ENCODE peak calls at places on chromosomes 16 and 17, in seven cellular contexts. One of them, this sample, is unnamed.

GRCh38 chr17:43548689-43549379 is 2.7 kb upstream of the ETV4 start:
- DNase-seq in fibroblast of mammary gland: no peak
- DNase-seq in breast epithelium: no peak
- DNase-seq in PC-3: no peak
- DNase-seq in GM06990: no peak
- DNase-seq in neural progenitor cell: no peak
- DNase-seq in OCI-LY7: no peak
- DNase-seq in this sample: no peak

GRCh38 chr16:80570106-80570478 is 29.3 kb downstream of the DYNLRB2 start:
- DNase-seq in GM06990: no peak
- DNase-seq in neural progenitor cell: no peak
- DNase-seq in fibroblast of mammary gland: peak
- DNase-seq in PC-3: peak
- DNase-seq in OCI-LY7: no peak
- DNase-seq in breast epithelium: no peak
- DNase-seq in this sample: peak

GRCh38 chr17:40607641-40608040 is 40.0 kb downstream of the SMARCE1 start:
- DNase-seq in OCI-LY7: no peak
- DNase-seq in fibroblast of mammary gland: no peak
- DNase-seq in neural progenitor cell: no peak
- DNase-seq in breast epithelium: no peak
- DNase-seq in GM06990: no peak
- DNase-seq in PC-3: no peak
- DNase-seq in this sample: no peak

GRCh38 chr17:30336369-30337171 is 2.7 kb upstream of the TMIGD1 start:
- DNase-seq in OCI-LY7: peak
- DNase-seq in breast epithelium: no peak
- DNase-seq in fibroblast of mammary gland: peak
- DNase-seq in GM06990: peak
- DNase-seq in PC-3: peak
- DNase-seq in neural progenitor cell: peak
- DNase-seq in this sample: no peak

GRCh38 chr16:56301391-56301850 is 110.1 kb downstream of the GNAO1 start:
- DNase-seq in GM06990: no peak
- DNase-seq in fibroblast of mammary gland: peak
- DNase-seq in PC-3: peak
- DNase-seq in OCI-LY7: no peak
- DNase-seq in neural progenitor cell: no peak
- DNase-seq in breast epithelium: no peak
- DNase-seq in this sample: peak

GRCh38 chr17:81846743-81847689 is 12.2 kb upstream of the PPP1R27 start:
- DNase-seq in fibroblast of mammary gland: peak
- DNase-seq in neural progenitor cell: no peak
- DNase-seq in GM06990: no peak
- DNase-seq in breast epithelium: no peak
- DNase-seq in OCI-LY7: no peak
- DNase-seq in PC-3: no peak
- DNase-seq in this sample: no peak

GRCh38 chr16:60271382-60272180 is 1537.5 kb upstream of the GOT2 start:
- DNase-seq in breast epithelium: no peak
- DNase-seq in PC-3: no peak
- DNase-seq in GM06990: no peak
- DNase-seq in OCI-LY7: no peak
- DNase-seq in fibroblast of mammary gland: no peak
- DNase-seq in neural progenitor cell: no peak
- DNase-seq in this sample: no peak

GRCh38 chr16:75064403-75065148 is 52.0 kb downstream of the LDHD start:
- DNase-seq in OCI-LY7: no peak
- DNase-seq in GM06990: no peak
- DNase-seq in neural progenitor cell: no peak
- DNase-seq in PC-3: peak
- DNase-seq in fibroblast of mammary gland: no peak
- DNase-seq in breast epithelium: peak
- DNase-seq in this sample: no peak

GRCh38 chr16:51045186-51045585 is 105.9 kb downstream of the SALL1 start:
- DNase-seq in neural progenitor cell: no peak
- DNase-seq in fibroblast of mammary gland: no peak
- DNase-seq in GM06990: no peak
- DNase-seq in breast epithelium: no peak
- DNase-seq in PC-3: no peak
- DNase-seq in OCI-LY7: no peak
- DNase-seq in this sample: no peak

GRCh38 chr17:78314683-78315354 is 45.1 kb downstream of the SOCS3 start:
- DNase-seq in PC-3: no peak
- DNase-seq in neural progenitor cell: no peak
- DNase-seq in fibroblast of mammary gland: peak
- DNase-seq in breast epithelium: no peak
- DNase-seq in OCI-LY7: no peak
- DNase-seq in GM06990: no peak
- DNase-seq in this sample: no peak

GRCh38 chr17:77124192-77124908 is 16.4 kb upstream of the SEC14L1 start:
- DNase-seq in neural progenitor cell: no peak
- DNase-seq in breast epithelium: peak
- DNase-seq in OCI-LY7: no peak
- DNase-seq in PC-3: peak
- DNase-seq in fibroblast of mammary gland: peak
- DNase-seq in GM06990: no peak
- DNase-seq in this sample: no peak

GRCh38 chr17:32142857-32143524 is 689 bp downstream of the RHOT1 start:
- DNase-seq in PC-3: peak
- DNase-seq in fibroblast of mammary gland: peak
- DNase-seq in GM06990: no peak
- DNase-seq in neural progenitor cell: peak
- DNase-seq in OCI-LY7: peak
- DNase-seq in breast epithelium: peak
- DNase-seq in this sample: peak

GRCh38 chr17:6654816-6655731 is 3.5 kb downstream of the C17orf100 start:
- DNase-seq in fibroblast of mammary gland: no peak
- DNase-seq in OCI-LY7: no peak
- DNase-seq in GM06990: no peak
- DNase-seq in breast epithelium: peak
- DNase-seq in neural progenitor cell: peak
- DNase-seq in PC-3: no peak
- DNase-seq in this sample: no peak

GRCh38 chr17:45310380-45311324 is 6.2 kb downstream of the MAP3K14 start:
- DNase-seq in GM06990: no peak
- DNase-seq in breast epithelium: no peak
- DNase-seq in fibroblast of mammary gland: no peak
- DNase-seq in OCI-LY7: no peak
- DNase-seq in PC-3: peak
- DNase-seq in neural progenitor cell: no peak
- DNase-seq in this sample: no peak

GRCh38 chr16:4261557-4262172 is 11.2 kb downstream of the TFAP4 start:
- DNase-seq in OCI-LY7: peak
- DNase-seq in neural progenitor cell: peak
- DNase-seq in PC-3: peak
- DNase-seq in fibroblast of mammary gland: peak
- DNase-seq in GM06990: peak
- DNase-seq in breast epithelium: no peak
- DNase-seq in this sample: no peak

GRCh38 chr16:67861877-67862276 is 11.0 kb upstream of the EDC4 start:
- DNase-seq in neural progenitor cell: no peak
- DNase-seq in PC-3: no peak
- DNase-seq in fibroblast of mammary gland: no peak
- DNase-seq in OCI-LY7: no peak
- DNase-seq in breast epithelium: no peak
- DNase-seq in GM06990: no peak
- DNase-seq in this sample: no peak

DNA sequence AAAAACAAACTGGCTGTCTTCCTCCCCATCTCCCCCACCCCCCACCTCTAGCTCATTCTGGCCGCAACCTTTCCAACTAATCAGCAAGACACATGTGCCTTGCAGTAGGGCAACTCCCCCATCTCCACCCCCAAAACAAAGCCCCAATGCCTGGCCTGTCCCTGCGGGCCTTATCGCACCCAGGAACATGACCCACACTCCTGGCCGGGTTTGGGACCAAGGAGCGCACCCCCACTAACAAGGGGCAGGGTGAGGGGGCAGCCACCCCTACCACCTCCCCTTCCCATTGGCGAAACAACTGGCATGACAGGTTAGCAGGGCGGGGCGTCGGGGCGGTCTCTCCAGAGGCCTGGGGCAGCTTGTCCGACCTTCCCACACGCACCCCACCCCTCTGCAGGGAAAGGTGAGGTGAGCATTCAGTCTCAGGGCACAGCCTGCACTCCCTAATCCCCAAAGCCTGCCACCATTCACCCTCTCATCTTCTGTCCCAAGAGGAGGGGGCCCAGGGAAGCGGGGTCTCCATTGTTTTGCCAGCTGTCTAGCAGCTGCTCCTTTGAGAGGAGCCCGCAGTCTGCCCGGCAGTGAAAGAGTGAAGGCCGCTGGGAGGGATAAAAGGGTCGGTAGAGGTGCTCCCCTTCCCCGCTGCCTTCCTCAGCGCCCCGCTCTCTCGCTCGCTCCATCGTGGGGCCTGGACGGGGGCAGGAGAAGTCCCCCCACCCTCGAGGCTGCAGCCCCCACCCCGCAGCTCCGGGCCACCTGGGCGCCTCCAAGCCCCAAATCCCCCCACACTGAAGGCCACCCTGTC is 764 bp downstream of the MYO18A start:
- DNase-seq in breast epithelium: peak
- DNase-seq in OCI-LY7: no peak
- DNase-seq in fibroblast of mammary gland: no peak
- DNase-seq in PC-3: peak
- DNase-seq in GM06990: no peak
- DNase-seq in neural progenitor cell: peak
- DNase-seq in this sample: no peak
- H3K4me3 ChIP-seq in breast epithelium: peak
- H3K4me3 ChIP-seq in OCI-LY7: peak
- H3K4me3 ChIP-seq in fibroblast of mammary gland: peak
- H3K4me3 ChIP-seq in PC-3: peak
- H3K4me3 ChIP-seq in GM06990: peak
- H3K4me3 ChIP-seq in neural progenitor cell: peak
- H3K4me3 ChIP-seq in this sample: peak

GRCh38 chr17:66260265-66260664 is 31.1 kb upstream of the APOH start:
- DNase-seq in neural progenitor cell: peak
- DNase-seq in fibroblast of mammary gland: no peak
- DNase-seq in breast epithelium: no peak
- DNase-seq in PC-3: no peak
- DNase-seq in OCI-LY7: no peak
- DNase-seq in GM06990: no peak
- DNase-seq in this sample: no peak

GRCh38 chr17:66250686-66251085 is 21.5 kb upstream of the APOH start:
- DNase-seq in OCI-LY7: no peak
- DNase-seq in GM06990: no peak
- DNase-seq in PC-3: no peak
- DNase-seq in fibroblast of mammary gland: no peak
- DNase-seq in neural progenitor cell: no peak
- DNase-seq in breast epithelium: no peak
- DNase-seq in this sample: no peak

GRCh38 chr17:66260688-66261087 is 31.5 kb upstream of the APOH start:
- DNase-seq in fibroblast of mammary gland: no peak
- DNase-seq in PC-3: no peak
- DNase-seq in neural progenitor cell: no peak
- DNase-seq in OCI-LY7: no peak
- DNase-seq in breast epithelium: no peak
- DNase-seq in GM06990: no peak
- DNase-seq in this sample: no peak

GRCh38 chr17:66255527-66255971 is 26.3 kb upstream of the APOH start:
- DNase-seq in OCI-LY7: no peak
- DNase-seq in GM06990: no peak
- DNase-seq in PC-3: no peak
- DNase-seq in breast epithelium: no peak
- DNase-seq in fibroblast of mammary gland: no peak
- DNase-seq in neural progenitor cell: no peak
- DNase-seq in this sample: no peak

GRCh38 chr17:66255112-66255511 is 25.9 kb upstream of the APOH start:
- DNase-seq in fibroblast of mammary gland: peak
- DNase-seq in PC-3: peak
- DNase-seq in OCI-LY7: peak
- DNase-seq in neural progenitor cell: peak
- DNase-seq in breast epithelium: no peak
- DNase-seq in GM06990: peak
- DNase-seq in this sample: peak
- H3K4me3 ChIP-seq in fibroblast of mammary gland: no peak
- H3K4me3 ChIP-seq in PC-3: no peak
- H3K4me3 ChIP-seq in OCI-LY7: no peak
- H3K4me3 ChIP-seq in neural progenitor cell: no peak
- H3K4me3 ChIP-seq in breast epithelium: no peak
- H3K4me3 ChIP-seq in GM06990: no peak
- H3K4me3 ChIP-seq in this sample: no peak

GRCh38 chr17:74532115-74532514 is 840 bp upstream of the CD300LB start:
- DNase-seq in fibroblast of mammary gland: no peak
- DNase-seq in OCI-LY7: peak
- DNase-seq in PC-3: no peak
- DNase-seq in GM06990: no peak
- DNase-seq in neural progenitor cell: no peak
- DNase-seq in breast epithelium: peak
- DNase-seq in this sample: no peak
- H3K4me3 ChIP-seq in fibroblast of mammary gland: no peak
- H3K4me3 ChIP-seq in OCI-LY7: no peak
- H3K4me3 ChIP-seq in PC-3: no peak
- H3K4me3 ChIP-seq in GM06990: no peak
- H3K4me3 ChIP-seq in neural progenitor cell: no peak
- H3K4me3 ChIP-seq in breast epithelium: no peak
- H3K4me3 ChIP-seq in this sample: no peak

GRCh38 chr16:278863-279366 is 1.5 kb upstream of the ARHGDIG start:
- DNase-seq in breast epithelium: no peak
- DNase-seq in GM06990: no peak
- DNase-seq in fibroblast of mammary gland: peak
- DNase-seq in OCI-LY7: peak
- DNase-seq in PC-3: peak
- DNase-seq in neural progenitor cell: peak
- DNase-seq in this sample: no peak

GRCh38 chr16:280991-281659 is 734 bp downstream of the ARHGDIG start:
- DNase-seq in breast epithelium: no peak
- DNase-seq in OCI-LY7: no peak
- DNase-seq in fibroblast of mammary gland: no peak
- DNase-seq in PC-3: no peak
- DNase-seq in neural progenitor cell: peak
- DNase-seq in GM06990: no peak
- DNase-seq in this sample: no peak

GRCh38 chr16:279531-279930 is 860 bp upstream of the ARHGDIG start:
- DNase-seq in OCI-LY7: no peak
- DNase-seq in neural progenitor cell: no peak
- DNase-seq in PC-3: no peak
- DNase-seq in breast epithelium: no peak
- DNase-seq in GM06990: no peak
- DNase-seq in fibroblast of mammary gland: no peak
- DNase-seq in this sample: no peak

GRCh38 chr16:280552-280951 is at the start of gene ARHGDIG:
- DNase-seq in OCI-LY7: no peak
- DNase-seq in breast epithelium: no peak
- DNase-seq in GM06990: no peak
- DNase-seq in fibroblast of mammary gland: no peak
- DNase-seq in PC-3: no peak
- DNase-seq in neural progenitor cell: peak
- DNase-seq in this sample: no peak

DNA sequence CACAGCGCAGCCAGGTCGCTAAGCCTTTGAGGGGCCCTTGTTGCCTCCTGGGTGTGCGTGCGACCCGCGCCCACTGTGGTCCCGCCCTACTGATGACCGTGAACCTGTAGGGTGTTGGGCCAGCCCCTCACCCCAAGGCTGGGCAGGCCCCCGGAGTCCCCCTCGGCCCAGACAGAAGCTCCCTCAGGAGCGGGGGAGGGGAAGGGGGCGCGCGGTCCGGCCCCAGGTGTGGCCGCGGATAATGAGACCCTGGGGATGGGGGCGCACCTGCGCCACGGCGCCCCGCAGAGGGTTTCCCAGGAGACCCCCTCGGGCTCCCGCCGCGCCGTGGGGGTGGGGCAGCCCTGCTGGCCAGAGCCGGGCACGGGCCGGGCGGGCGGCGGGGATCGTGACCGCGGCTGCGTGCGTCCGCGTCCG is 378 bp upstream of the ARHGDIG start:
- DNase-seq in OCI-LY7: no peak
- DNase-seq in PC-3: no peak
- DNase-seq in fibroblast of mammary gland: no peak
- DNase-seq in GM06990: no peak
- DNase-seq in neural progenitor cell: peak
- DNase-seq in breast epithelium: no peak
- DNase-seq in this sample: no peak
- H3K4me3 ChIP-seq in OCI-LY7: no peak
- H3K4me3 ChIP-seq in PC-3: no peak
- H3K4me3 ChIP-seq in fibroblast of mammary gland: no peak
- H3K4me3 ChIP-seq in GM06990: no peak
- H3K4me3 ChIP-seq in neural progenitor cell: peak
- H3K4me3 ChIP-seq in breast epithelium: peak
- H3K4me3 ChIP-seq in this sample: no peak